ENCODE peak calls at places on chromosomes 12 and 14, in six cellular contexts. One of them, this sample, is unnamed.

GRCh38 chr12:67813509-67813908 is 165.0 kb downstream of the DYRK2 start:
- DNase-seq in RWPE1: no peak
- DNase-seq in BJ: no peak
- DNase-seq in GM10248: no peak
- DNase-seq in adrenal gland: no peak
- DNase-seq in activated B cell treated with CpG ODN at 0.5 μM for 24 hours: no peak
- DNase-seq in this sample: no peak

GRCh38 chr12:29907486-29907885 is 123.7 kb upstream of the TMTC1 start:
- DNase-seq in adrenal gland: no peak
- DNase-seq in GM10248: no peak
- DNase-seq in BJ: no peak
- DNase-seq in activated B cell treated with CpG ODN at 0.5 μM for 24 hours: no peak
- DNase-seq in RWPE1: no peak
- DNase-seq in this sample: no peak

GRCh38 chr12:114836609-114837008 is 152.6 kb upstream of the TBX3 start:
- DNase-seq in RWPE1: no peak
- DNase-seq in adrenal gland: no peak
- DNase-seq in BJ: no peak
- DNase-seq in activated B cell treated with CpG ODN at 0.5 μM for 24 hours: no peak
- DNase-seq in GM10248: no peak
- DNase-seq in this sample: no peak

GRCh38 chr12:54977857-54978256 is 6.7 kb downstream of the TESPA1 start:
- DNase-seq in activated B cell treated with CpG ODN at 0.5 μM for 24 hours: no peak
- DNase-seq in adrenal gland: no peak
- DNase-seq in BJ: no peak
- DNase-seq in GM10248: no peak
- DNase-seq in RWPE1: no peak
- DNase-seq in this sample: no peak

GRCh38 chr14:55707365-55707804 is 127.4 kb downstream of the KTN1 start:
- DNase-seq in adrenal gland: no peak
- DNase-seq in activated B cell treated with CpG ODN at 0.5 μM for 24 hours: no peak
- DNase-seq in BJ: no peak
- DNase-seq in RWPE1: peak; percentile 41
- DNase-seq in GM10248: no peak
- DNase-seq in this sample: no peak

GRCh38 chr12:58302487-58303011 is 361.2 kb downstream of the ATP23 start:
- DNase-seq in BJ: no peak
- DNase-seq in activated B cell treated with CpG ODN at 0.5 μM for 24 hours: no peak
- DNase-seq in GM10248: no peak
- DNase-seq in adrenal gland: peak; percentile 18
- DNase-seq in RWPE1: no peak
- DNase-seq in this sample: no peak

GRCh38 chr14:63276492-63277342 is 42.0 kb downstream of the GPHB5 start:
- DNase-seq in RWPE1: peak; percentile 66
- DNase-seq in activated B cell treated with CpG ODN at 0.5 μM for 24 hours: no peak
- DNase-seq in GM10248: peak; percentile 54
- DNase-seq in BJ: no peak
- DNase-seq in adrenal gland: no peak
- DNase-seq in this sample: no peak

GRCh38 chr12:130960787-130961186 is 7.1 kb downstream of the ADGRD1 start:
- DNase-seq in adrenal gland: no peak
- DNase-seq in GM10248: no peak
- DNase-seq in activated B cell treated with CpG ODN at 0.5 μM for 24 hours: no peak
- DNase-seq in BJ: no peak
- DNase-seq in RWPE1: no peak
- DNase-seq in this sample: no peak

GRCh38 chr12:32455607-32456063 is 56.3 kb downstream of the FGD4 start:
- DNase-seq in GM10248: peak; percentile 46
- DNase-seq in BJ: peak; percentile 45
- DNase-seq in adrenal gland: peak; percentile 40
- DNase-seq in RWPE1: peak; percentile 57
- DNase-seq in activated B cell treated with CpG ODN at 0.5 μM for 24 hours: no peak
- DNase-seq in this sample: no peak

GRCh38 chr12:77049767-77050353 is 15.5 kb downstream of the E2F7 start:
- DNase-seq in adrenal gland: no peak
- DNase-seq in activated B cell treated with CpG ODN at 0.5 μM for 24 hours: no peak
- DNase-seq in GM10248: peak; percentile 43
- DNase-seq in BJ: peak; percentile 12
- DNase-seq in RWPE1: peak; percentile 65
- DNase-seq in this sample: no peak

GRCh38 chr12:28998662-28999120 is 150.4 kb upstream of the FAR2 start:
- DNase-seq in activated B cell treated with CpG ODN at 0.5 μM for 24 hours: no peak
- DNase-seq in BJ: peak; percentile 3
- DNase-seq in adrenal gland: peak; percentile 16
- DNase-seq in GM10248: peak; percentile 17
- DNase-seq in RWPE1: peak; percentile 34
- DNase-seq in this sample: no peak

GRCh38 chr14:94042433-94043091 is 16.4 kb downstream of the OTUB2 start:
- DNase-seq in activated B cell treated with CpG ODN at 0.5 μM for 24 hours: no peak
- DNase-seq in RWPE1: no peak
- DNase-seq in GM10248: no peak
- DNase-seq in adrenal gland: no peak
- DNase-seq in BJ: no peak
- DNase-seq in this sample: no peak

GRCh38 chr14:23055147-23055550 is 2.2 kb downstream of the CDH24 start:
- DNase-seq in BJ: no peak
- DNase-seq in GM10248: no peak
- DNase-seq in activated B cell treated with CpG ODN at 0.5 μM for 24 hours: no peak
- DNase-seq in RWPE1: no peak
- DNase-seq in adrenal gland: no peak
- DNase-seq in this sample: no peak

GRCh38 chr14:77281852-77282251 is 10.8 kb upstream of the NGB start:
- DNase-seq in BJ: no peak
- DNase-seq in RWPE1: no peak
- DNase-seq in GM10248: no peak
- DNase-seq in activated B cell treated with CpG ODN at 0.5 μM for 24 hours: no peak
- DNase-seq in adrenal gland: no peak
- DNase-seq in this sample: no peak

GRCh38 chr14:92464716-92465115 is 48.9 kb upstream of the RIN3 start:
- DNase-seq in activated B cell treated with CpG ODN at 0.5 μM for 24 hours: no peak
- DNase-seq in RWPE1: no peak
- DNase-seq in GM10248: no peak
- DNase-seq in adrenal gland: no peak
- DNase-seq in BJ: no peak
- DNase-seq in this sample: no peak

GRCh38 chr14:37550511-37550910 is 44.5 kb downstream of the FOXA1 start:
- DNase-seq in activated B cell treated with CpG ODN at 0.5 μM for 24 hours: no peak
- DNase-seq in BJ: peak; percentile 78
- DNase-seq in GM10248: no peak
- DNase-seq in RWPE1: no peak
- DNase-seq in adrenal gland: no peak
- DNase-seq in this sample: no peak

GRCh38 chr12:46664771-46665287 is 161.0 kb downstream of the SLC38A4 start:
- DNase-seq in adrenal gland: no peak
- DNase-seq in activated B cell treated with CpG ODN at 0.5 μM for 24 hours: no peak
- DNase-seq in GM10248: peak; percentile 29
- DNase-seq in BJ: peak; percentile 69
- DNase-seq in RWPE1: peak; percentile 94
- DNase-seq in this sample: peak; percentile 62

GRCh38 chr14:79090781-79091180 is 920.6 kb downstream of the NRXN3 start:
- DNase-seq in RWPE1: no peak
- DNase-seq in GM10248: no peak
- DNase-seq in adrenal gland: no peak
- DNase-seq in activated B cell treated with CpG ODN at 0.5 μM for 24 hours: no peak
- DNase-seq in BJ: no peak
- DNase-seq in this sample: no peak

GRCh38 chr14:97539389-97539786 is 742.2 kb downstream of the VRK1 start:
- DNase-seq in BJ: no peak
- DNase-seq in GM10248: no peak
- DNase-seq in activated B cell treated with CpG ODN at 0.5 μM for 24 hours: no peak
- DNase-seq in RWPE1: no peak
- DNase-seq in adrenal gland: no peak
- DNase-seq in this sample: no peak

GRCh38 chr12:29320295-29321090 is 60.5 kb downstream of the ERGIC2 start:
- DNase-seq in BJ: peak; percentile 51
- DNase-seq in GM10248: no peak
- DNase-seq in RWPE1: peak; percentile 51
- DNase-seq in activated B cell treated with CpG ODN at 0.5 μM for 24 hours: no peak
- DNase-seq in adrenal gland: no peak
- DNase-seq in this sample: no peak

GRCh38 chr12:52251367-52252055 is 18.5 kb downstream of the KRT7 start:
- DNase-seq in adrenal gland: no peak
- DNase-seq in BJ: no peak
- DNase-seq in GM10248: no peak
- DNase-seq in activated B cell treated with CpG ODN at 0.5 μM for 24 hours: no peak
- DNase-seq in RWPE1: no peak
- DNase-seq in this sample: no peak

GRCh38 chr12:6301721-6302120 is 8.8 kb upstream of the PLEKHG6 start:
- DNase-seq in activated B cell treated with CpG ODN at 0.5 μM for 24 hours: no peak
- DNase-seq in BJ: no peak
- DNase-seq in GM10248: no peak
- DNase-seq in adrenal gland: no peak
- DNase-seq in RWPE1: no peak
- DNase-seq in this sample: no peak

GRCh38 chr12:117472983-117473382 is 111.6 kb upstream of the NOS1 start:
- DNase-seq in activated B cell treated with CpG ODN at 0.5 μM for 24 hours: no peak
- DNase-seq in BJ: no peak
- DNase-seq in RWPE1: no peak
- DNase-seq in adrenal gland: no peak
- DNase-seq in GM10248: no peak
- DNase-seq in this sample: no peak

GRCh38 chr12:70549340-70550179 is 87.7 kb downstream of the PTPRB start:
- DNase-seq in BJ: no peak
- DNase-seq in GM10248: no peak
- DNase-seq in adrenal gland: no peak
- DNase-seq in RWPE1: peak; percentile 26
- DNase-seq in activated B cell treated with CpG ODN at 0.5 μM for 24 hours: no peak
- DNase-seq in this sample: no peak

GRCh38 chr14:66403183-66403582 is 83.0 kb upstream of the CCDC196 start:
- DNase-seq in BJ: no peak
- DNase-seq in activated B cell treated with CpG ODN at 0.5 μM for 24 hours: no peak
- DNase-seq in RWPE1: peak; percentile 40
- DNase-seq in GM10248: peak; percentile 11
- DNase-seq in adrenal gland: no peak
- DNase-seq in this sample: no peak

GRCh38 chr14:103372552-103373304 is 12.5 kb upstream of the MARK3 start:
- DNase-seq in BJ: peak; percentile 71
- DNase-seq in activated B cell treated with CpG ODN at 0.5 μM for 24 hours: no peak
- DNase-seq in GM10248: no peak
- DNase-seq in RWPE1: peak; percentile 89
- DNase-seq in adrenal gland: peak; percentile 72
- DNase-seq in this sample: peak; percentile 59

DNA sequence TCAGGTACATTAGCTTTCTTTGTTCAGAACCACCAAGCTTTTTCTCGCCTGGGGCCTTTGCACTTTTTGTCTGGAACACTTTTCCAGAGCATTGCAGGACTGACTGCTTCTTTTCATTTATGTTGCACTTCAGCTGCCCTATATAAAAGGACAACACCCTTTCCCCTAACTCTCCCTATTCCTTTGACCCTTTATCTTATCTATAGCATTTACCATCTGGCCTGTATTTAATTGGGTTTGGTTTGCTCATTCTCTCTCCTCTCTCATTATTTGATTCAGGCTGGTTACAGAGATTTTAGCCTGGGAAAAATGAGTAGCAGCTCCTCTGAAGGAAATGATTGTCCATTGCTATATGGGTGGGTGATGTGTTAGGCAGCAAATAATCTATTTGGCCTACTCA is 165.4 kb downstream of the KICS2 start:
- DNase-seq in RWPE1: no peak
- DNase-seq in BJ: no peak
- DNase-seq in activated B cell treated with CpG ODN at 0.5 μM for 24 hours: no peak
- DNase-seq in GM10248: no peak
- DNase-seq in adrenal gland: no peak
- DNase-seq in this sample: no peak
- TF ChIP-seq CTCF in RWPE1: no peak
- TF ChIP-seq CTCF in BJ: no peak
- TF ChIP-seq CTCF in activated B cell treated with CpG ODN at 0.5 μM for 24 hours: no peak
- TF ChIP-seq CTCF in GM10248: no peak
- TF ChIP-seq CTCF in adrenal gland: no peak
- TF ChIP-seq CTCF in this sample: no peak

DNA sequence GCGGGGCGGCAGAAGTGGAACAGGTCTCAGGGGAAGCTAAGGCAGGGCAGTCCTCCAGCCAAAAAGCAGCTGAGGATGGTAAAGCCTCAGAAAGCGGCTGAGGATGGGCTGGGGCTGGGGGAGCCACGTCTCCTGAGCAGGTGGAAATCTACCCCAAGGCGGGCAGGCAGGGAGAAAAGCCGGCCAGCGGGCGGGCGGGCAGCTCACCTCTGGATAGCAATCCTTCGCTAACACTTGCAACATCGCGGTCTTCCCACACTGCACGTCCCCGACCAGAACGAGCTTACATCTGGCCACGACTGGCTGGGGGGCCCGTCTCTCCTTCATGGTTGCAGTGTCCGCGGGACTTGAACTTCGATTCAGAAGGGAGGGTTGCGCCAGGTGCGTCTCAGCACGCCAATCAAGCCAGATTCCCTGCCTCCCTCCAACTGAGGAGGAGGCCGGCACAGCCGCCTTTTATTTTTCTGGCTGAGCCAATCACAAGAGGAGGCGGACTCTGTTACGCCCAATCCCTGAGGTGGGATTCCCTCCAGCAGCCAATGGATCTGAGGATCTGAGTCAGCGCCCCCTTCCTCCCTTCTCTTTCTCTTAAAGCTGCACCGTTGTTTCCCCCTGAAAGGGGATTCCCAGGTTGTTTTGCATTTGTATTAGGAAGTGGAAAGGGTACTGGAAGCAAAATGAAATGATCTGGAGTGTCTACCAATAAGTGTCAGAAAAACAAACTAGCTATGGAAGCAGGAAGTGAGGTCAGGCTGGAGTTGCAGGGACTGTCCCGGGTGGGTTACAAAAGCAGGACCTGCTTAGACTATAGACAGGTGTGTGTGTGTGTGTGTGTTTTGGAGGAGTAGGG is at the start of gene RND1:
- DNase-seq in BJ: peak; percentile 52
- DNase-seq in activated B cell treated with CpG ODN at 0.5 μM for 24 hours: peak; percentile 64
- DNase-seq in RWPE1: peak; percentile 94
- DNase-seq in adrenal gland: peak; percentile 88
- DNase-seq in GM10248: peak; percentile 93
- DNase-seq in this sample: peak; percentile 74
- TF ChIP-seq CTCF in BJ: peak; percentile 15
- TF ChIP-seq CTCF in activated B cell treated with CpG ODN at 0.5 μM for 24 hours: no peak
- TF ChIP-seq CTCF in RWPE1: no peak
- TF ChIP-seq CTCF in adrenal gland: no peak
- TF ChIP-seq CTCF in GM10248: no peak
- TF ChIP-seq CTCF in this sample: no peak

GRCh38 chr14:104682107-104682593 is 7.3 kb upstream of the INF2 start:
- DNase-seq in GM10248: no peak
- DNase-seq in activated B cell treated with CpG ODN at 0.5 μM for 24 hours: no peak
- DNase-seq in RWPE1: peak; percentile 52
- DNase-seq in BJ: no peak
- DNase-seq in adrenal gland: no peak
- DNase-seq in this sample: no peak
- TF ChIP-seq CTCF in GM10248: no peak
- TF ChIP-seq CTCF in activated B cell treated with CpG ODN at 0.5 μM for 24 hours: no peak
- TF ChIP-seq CTCF in RWPE1: no peak
- TF ChIP-seq CTCF in BJ: no peak
- TF ChIP-seq CTCF in adrenal gland: no peak
- TF ChIP-seq CTCF in this sample: no peak

DNA sequence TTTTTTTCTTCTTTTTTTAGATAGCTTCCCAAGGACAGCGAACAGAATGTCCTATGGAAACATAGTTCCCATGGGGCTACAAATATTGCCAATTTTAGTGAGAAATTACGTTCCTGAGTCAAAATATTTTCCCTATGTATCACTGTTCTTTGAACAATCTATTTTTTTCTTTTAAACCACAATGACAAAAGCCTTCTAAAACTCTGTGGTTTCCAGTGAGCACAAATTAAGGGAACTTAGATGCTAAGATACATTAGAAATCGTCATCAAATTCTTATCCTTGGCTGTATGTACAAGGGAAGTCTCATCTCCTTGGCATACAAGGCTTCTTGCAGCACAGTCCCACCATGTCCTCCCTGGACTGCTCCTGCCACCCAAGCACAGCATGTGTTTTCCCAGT is 17.9 kb downstream of the CPM start:
- DNase-seq in RWPE1: no peak
- DNase-seq in activated B cell treated with CpG ODN at 0.5 μM for 24 hours: no peak
- DNase-seq in adrenal gland: no peak
- DNase-seq in GM10248: no peak
- DNase-seq in BJ: peak; percentile 74
- DNase-seq in this sample: no peak
- TF ChIP-seq CTCF in RWPE1: no peak
- TF ChIP-seq CTCF in activated B cell treated with CpG ODN at 0.5 μM for 24 hours: no peak
- TF ChIP-seq CTCF in adrenal gland: no peak
- TF ChIP-seq CTCF in GM10248: no peak
- TF ChIP-seq CTCF in BJ: no peak
- TF ChIP-seq CTCF in this sample: no peak

This sample was measured in CD14-positive monocyte.